ENCODE peak calls at places on chromosomes 12 and 14, in nine cellular contexts. V is right cardiac atrium; J is CD8-positive, alpha-beta T cell; W is pancreas; Y is AG04450; C is neural progenitor cell; P is brain microvascular endothelial cell; N is CD8-positive, alpha-beta memory T cell; Q is CD4-positive, alpha-beta T cell. G is an unnamed sample.

GRCh38 chr12:19533567-19533966 is 94.3 kb downstream of the AEBP2 start:
- DNase-seq in V (no peak), J (no peak), W (no peak), Y (no peak), C (peak; percentile 70), P (no peak), N (no peak), Q (no peak), G (no peak)

GRCh38 chr14:54253195-54253947 is 143.4 kb upstream of the CDKN3 start:
- DNase-seq in V (no peak), J (no peak), W (no peak), Y (peak; percentile 36), C (no peak), P (peak; percentile 79), N (no peak), Q (no peak), G (no peak)

GRCh38 chr12:13628067-13628466 is 353.3 kb downstream of the GRIN2B start:
- DNase-seq in V (no peak), J (no peak), W (no peak), Y (no peak), C (no peak), P (no peak), N (no peak), Q (no peak), G (no peak)

GRCh38 chr12:109948382-109948781 is 47.8 kb downstream of the GIT2 start:
- DNase-seq in V (no peak), J (no peak), W (no peak), Y (no peak), C (no peak), P (no peak), N (no peak), Q (no peak), G (no peak)

GRCh38 chr14:76773188-76773885 is 12.1 kb downstream of the VASH1 start:
- DNase-seq in V (peak; percentile 88), J (no peak), W (no peak), Y (peak; percentile 37), C (no peak), P (peak; percentile 87), N (no peak), Q (no peak), G (peak; percentile 55)

GRCh38 chr14:101223147-101223546 is 319.6 kb upstream of the RTL1 start:
- DNase-seq in V (no peak), J (no peak), W (no peak), Y (no peak), C (peak; percentile 76), P (no peak), N (no peak), Q (peak; percentile 8), G (no peak)

GRCh38 chr14:23119362-23120327 is 590 bp upstream of the CEBPE start:
- DNase-seq in V (no peak), J (peak; percentile 55), W (no peak), Y (no peak), C (peak; percentile 38), P (no peak), N (peak; percentile 33), Q (peak; percentile 57), G (no peak)

GRCh38 chr12:56188786-56189335 is 422 bp downstream of the SMARCC2 start:
- DNase-seq in V (no peak), J (no peak), W (no peak), Y (no peak), C (peak; percentile 84), P (no peak), N (peak; percentile 13), Q (no peak), G (no peak)

GRCh38 chr12:26697217-26697616 is 135.8 kb downstream of the ITPR2 start:
- DNase-seq in V (no peak), J (no peak), W (no peak), Y (no peak), C (no peak), P (peak; percentile 30), N (no peak), Q (no peak), G (no peak)

GRCh38 chr12:111584959-111585358 is 14.2 kb downstream of the ATXN2 start:
- DNase-seq in V (no peak), J (no peak), W (no peak), Y (no peak), C (no peak), P (no peak), N (no peak), Q (no peak), G (no peak)

DNA sequence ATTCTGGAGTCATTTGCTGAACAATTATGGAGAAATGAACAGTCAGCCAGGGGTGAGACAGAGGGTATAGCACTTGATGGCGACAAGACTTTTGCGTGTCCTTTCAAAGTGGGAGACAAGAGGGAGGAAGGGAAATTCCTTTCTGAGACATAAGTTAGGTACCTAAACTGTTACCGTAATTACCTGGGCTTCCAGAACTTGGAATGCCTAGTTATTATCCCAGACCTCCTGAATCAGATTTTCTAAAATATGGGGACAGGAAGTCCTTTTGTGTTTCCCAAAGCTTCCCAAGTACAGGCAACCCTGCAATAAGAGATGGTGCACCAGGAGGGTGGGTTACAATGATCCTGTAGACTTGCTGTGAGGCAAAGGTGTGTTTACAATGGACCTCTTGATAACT is 83.9 kb downstream of the CMKLR1 start:
- DNase-seq in V (no peak), J (no peak), W (no peak), Y (no peak), C (no peak), P (no peak), N (no peak), Q (no peak), G (no peak)
- H3K27me3 ChIP-seq in V (no peaks in the 10 kb centered on the region), J (no peaks in the 10 kb centered on the region), W (no peaks in the 10 kb centered on the region), Y (no peaks in the 10 kb centered on the region), C (no peaks in the 10 kb centered on the region), P (no peaks in the 10 kb centered on the region), N (no peaks in the 10 kb centered on the region), Q (peaks cover 6% of the 10 kb centered on the region), G (no peaks in the 10 kb centered on the region)

GRCh38 chr14:59360923-59361794 is 104.0 kb downstream of the GPR135 start:
- DNase-seq in V (peak; percentile 89), J (no peak), W (peak; percentile 63), Y (peak; percentile 38), C (no peak), P (peak; percentile 85), N (no peak), Q (no peak), G (peak; percentile 53)
- H3K27ac ChIP-seq in V (peak overlapping the region; percentile 93), J (no peak overlapping the region), W (no peak overlapping the region), Y (no peak overlapping the region), C (no peak overlapping the region), P (no peak overlapping the region), N (no peak overlapping the region), Q (no peak overlapping the region), G (peak overlapping the region; percentile 53)

GRCh38 chr12:65122661-65123060 is 1.6 kb upstream of the WIF1 start:
- DNase-seq in V (peak; percentile 19), J (no peak), W (no peak), Y (no peak), C (peak; percentile 20), P (no peak), N (no peak), Q (no peak), G (no peak)
- H3K27me3 ChIP-seq in V (peaks cover 5% of the 10 kb centered on the region), J (peaks cover 21% of the 10 kb centered on the region), W (peaks cover 3% of the 10 kb centered on the region), Y (peaks cover 52% of the 10 kb centered on the region), C (peaks cover 98% of the 10 kb centered on the region), P (peaks cover 69% of the 10 kb centered on the region), N (peaks cover 20% of the 10 kb centered on the region), Q (peaks cover 63% of the 10 kb centered on the region), G (peaks cover 86% of the 10 kb centered on the region)

GRCh38 chr12:132597333-132598283 is 12.8 kb downstream of the LRCOL1 start:
- DNase-seq in V (peak; percentile 81), J (peak; percentile 42), W (no peak), Y (no peak), C (peak; percentile 76), P (peak; percentile 17), N (peak; percentile 45), Q (no peak), G (no peak)
- H3K27ac ChIP-seq in V (peak overlapping the region; percentile 54), J (no peak overlapping the region), W (no peak overlapping the region), Y (no peak overlapping the region), C (no peak overlapping the region), P (no peak overlapping the region), N (no peak overlapping the region), Q (no peak overlapping the region), G (no peak overlapping the region)